ENCODE peak calls at places on chromosomes 4 and X, in ten cellular contexts. Z is CD8-positive, alpha-beta memory T cell; L is heart left ventricle; X is SJSA1; P is gastrocnemius medialis; R is kidney; A is endothelial cell of umbilical vein; Q is ovary; N is tibial artery; U is left ventricle myocardium inferior. I is an unnamed sample. For H3K4me1, the result is how much of the 10 kb centered on the place peaks cover.

GRCh38 chr4:73964862-73965611 is 16.8 kb downstream of the PF4 start:
- DNase-seq in Z (no peak), R (no peak), N (no peak), P (no peak), U (no peak), Q (no peak), A (peak), X (no peak), L (no peak), I (no peak)

GRCh38 chrX:39301041-39301440 is 499.8 kb downstream of the MID1IP1 start:
- DNase-seq in A (no peak), X (no peak), P (no peak), R (no peak), Z (no peak), L (no peak), N (no peak), U (no peak), Q (no peak), I (no peak)

GRCh38 chrX:22534643-22535042 is 261.9 kb downstream of the CBLL2 start:
- DNase-seq in P (peak), X (peak), Z (no peak), N (peak), U (peak), R (no peak), A (peak), Q (no peak), L (no peak), I (peak)

GRCh38 chrX:133246921-133247320 is 28.8 kb upstream of the TFDP3 start:
- DNase-seq in P (no peak), R (no peak), Z (no peak), N (no peak), U (no peak), L (no peak), Q (no peak), A (no peak), X (no peak), I (no peak)

GRCh38 chr4:76377922-76378321 is 43.0 kb downstream of the CCDC158 start:
- DNase-seq in R (no peak), U (no peak), N (no peak), Z (peak), L (no peak), X (no peak), P (no peak), A (peak), Q (no peak), I (no peak)

GRCh38 chr4:26493461-26493860 is 3.2 kb upstream of the CCKAR start:
- DNase-seq in R (no peak), N (no peak), U (no peak), L (no peak), Z (no peak), A (no peak), Q (no peak), P (no peak), X (no peak), I (no peak)

GRCh38 chr4:117986331-117986730 is 48.0 kb upstream of the NDST3 start:
- DNase-seq in U (no peak), A (no peak), L (no peak), N (no peak), R (no peak), Z (no peak), Q (no peak), X (no peak), P (no peak), I (no peak)

GRCh38 chrX:118528089-118528753 is 32.6 kb downstream of the DOCK11 start:
- DNase-seq in X (no peak), N (no peak), U (no peak), Z (peak), A (no peak), Q (no peak), L (no peak), P (no peak), R (no peak), I (no peak)

GRCh38 chr4:85565761-85566480 is 91.0 kb downstream of the ARHGAP24 start:
- DNase-seq in N (no peak), P (no peak), A (no peak), Q (no peak), Z (no peak), R (no peak), U (no peak), L (no peak), X (no peak), I (no peak)

GRCh38 chr4:133982533-133983224 is 218.9 kb downstream of the PABPC4L start:
- DNase-seq in P (no peak), R (no peak), X (no peak), U (no peak), L (no peak), A (no peak), N (no peak), Q (no peak), Z (no peak), I (no peak)

GRCh38 chr4:62644372-62644771 is 1444.2 kb downstream of the ADGRL3 start:
- DNase-seq in L (no peak), R (no peak), Q (no peak), Z (no peak), X (no peak), A (no peak), P (no peak), U (no peak), N (no peak), I (no peak)

GRCh38 chrX:48939417-48940228 is 17.8 kb downstream of the OTUD5 start:
- DNase-seq in N (no peak), Q (no peak), A (no peak), L (no peak), X (no peak), Z (no peak), U (no peak), R (no peak), P (no peak), I (no peak)

GRCh38 chr4:184968784-184969201 is 49.5 kb upstream of the HELT start:
- DNase-seq in X (no peak), L (peak), U (peak), N (no peak), R (peak), Z (no peak), Q (no peak), A (no peak), P (peak), I (no peak)

GRCh38 chr4:81997313-81997712 is 376.5 kb downstream of the HNRNPD start:
- DNase-seq in A (no peak), L (no peak), X (no peak), P (no peak), N (no peak), Q (no peak), R (no peak), Z (no peak), U (no peak), I (no peak)

GRCh38 chr4:156705291-156705690 is 266.3 kb downstream of the PDGFC start:
- DNase-seq in U (no peak), N (no peak), X (no peak), R (no peak), P (no peak), A (no peak), Z (no peak), L (no peak), Q (no peak), I (no peak)

GRCh38 chrX:8404958-8405357 is 59.7 kb upstream of the VCX3B start:
- DNase-seq in Z (no peak), A (no peak), X (no peak), P (no peak), N (no peak), L (no peak), U (no peak), Q (no peak), R (no peak), I (no peak)

GRCh38 chrX:150205011-150205410 is 158.1 kb upstream of the MAMLD1 start:
- DNase-seq in Q (no peak), L (no peak), P (peak), A (no peak), U (no peak), X (no peak), R (no peak), N (peak), Z (no peak), I (no peak)

DNA sequence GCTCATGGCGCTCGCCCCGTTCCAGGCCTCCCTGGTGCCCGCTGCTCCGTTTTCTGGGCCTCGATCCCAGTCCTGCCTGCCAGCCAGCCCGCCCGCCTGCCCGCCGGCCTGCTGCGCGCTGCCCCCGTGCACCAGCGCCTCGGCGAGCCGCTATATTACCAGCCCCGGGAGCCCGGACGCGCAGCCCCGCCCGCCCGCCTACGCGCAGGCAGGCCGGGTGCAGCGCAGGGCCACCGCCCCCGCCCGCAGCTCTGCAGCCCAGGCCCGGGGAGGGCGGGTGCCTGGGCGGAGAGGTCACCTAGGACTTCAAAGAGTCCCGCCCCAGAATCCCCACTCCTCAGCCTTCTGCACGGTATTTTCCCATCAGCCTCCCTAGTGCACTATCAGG is at the start of gene MAOB:
- DNase-seq in A (no peak), N (no peak), Q (peak), U (peak), L (peak), X (no peak), R (peak), Z (no peak), P (peak), I (peak)
- H3K27ac ChIP-seq in A (no peak), N (peak), Q (peak), U (peak), L (no peak), X (no peak), R (peak), Z (no peak), P (peak), I (peak)

DNA sequence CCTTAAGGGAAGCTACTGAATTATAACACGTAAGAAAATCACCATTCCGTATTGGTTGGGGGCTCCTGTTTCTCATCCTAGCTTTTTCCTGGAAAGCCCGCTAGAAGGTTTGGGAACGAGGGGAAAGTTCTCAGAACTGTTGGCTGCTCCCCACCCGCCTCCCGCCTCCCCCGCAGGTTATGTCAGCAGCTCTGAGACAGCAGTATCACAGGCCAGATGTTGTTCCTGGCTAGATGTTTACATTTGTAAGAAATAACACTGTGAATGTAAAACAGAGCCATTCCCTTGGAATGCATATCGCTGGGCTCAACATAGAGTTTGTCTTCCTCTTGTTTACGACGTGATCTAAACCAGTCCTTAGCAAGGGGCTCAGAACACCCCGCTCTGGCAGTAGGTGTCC is 7.1 kb upstream of the MSANTD1 start:
- DNase-seq in L (no peak), R (no peak), X (no peak), Q (peak), A (no peak), N (no peak), U (no peak), P (no peak), Z (no peak), I (peak)
- H3K4me1 ChIP-seq in L (under half), R (under half), X (under half), Q (under half), A (under half), N (under half), U (under half), P (under half), Z (under half), I (under half)

DNA sequence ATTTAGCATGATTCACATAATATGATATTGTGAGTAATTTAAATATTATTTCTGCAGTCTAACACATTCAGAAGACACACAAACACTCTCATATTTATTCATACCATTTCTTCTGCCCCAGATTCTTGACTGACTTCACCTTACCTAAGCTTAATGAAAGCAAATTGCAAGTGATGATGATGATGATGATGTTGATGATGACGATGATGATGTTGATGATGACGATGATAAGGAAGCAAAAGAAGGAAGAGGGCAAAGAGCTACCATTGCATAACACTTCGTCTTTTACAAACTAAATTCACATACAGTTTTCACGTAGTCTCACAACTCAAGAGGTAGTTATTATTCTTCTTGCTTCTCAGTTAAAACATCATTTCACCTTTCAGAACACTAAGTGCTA is 404.7 kb downstream of the NAF1 start:
- DNase-seq in U (no peak), L (no peak), A (no peak), P (no peak), R (no peak), Z (no peak), X (no peak), Q (no peak), N (no peak), I (no peak)
- H3K27ac ChIP-seq in U (no peak), L (no peak), A (no peak), P (no peak), R (no peak), Z (no peak), X (no peak), Q (no peak), N (no peak), I (no peak)

DNA sequence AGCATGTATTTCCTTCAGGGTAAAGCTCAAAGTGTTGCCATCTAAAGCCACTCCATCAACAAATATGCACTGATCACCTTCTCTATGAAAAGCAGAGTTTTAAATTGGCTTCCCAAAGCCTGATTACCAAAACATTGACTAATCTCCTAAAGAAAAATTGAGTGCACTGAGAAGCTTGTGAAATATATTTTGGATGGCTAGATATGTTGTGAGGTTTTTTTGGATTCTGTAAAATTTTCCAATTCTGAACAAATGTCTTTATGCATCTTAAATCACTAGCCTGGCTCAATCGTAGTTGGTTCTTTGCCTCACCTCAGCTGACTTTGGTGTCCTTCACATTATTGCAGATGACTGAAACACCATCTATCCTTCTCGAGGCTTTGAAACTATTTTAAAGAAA is 14.9 kb upstream of the EXOSC9 start:
- DNase-seq in N (no peak), Z (no peak), U (no peak), A (no peak), Q (no peak), P (no peak), L (no peak), X (no peak), R (no peak), I (no peak)
- H3K4me1 ChIP-seq in N (under half), Z (under half), U (under half), A (under half), Q (under half), P (under half), L (under half), X (half or more), R (under half), I (under half)

DNA sequence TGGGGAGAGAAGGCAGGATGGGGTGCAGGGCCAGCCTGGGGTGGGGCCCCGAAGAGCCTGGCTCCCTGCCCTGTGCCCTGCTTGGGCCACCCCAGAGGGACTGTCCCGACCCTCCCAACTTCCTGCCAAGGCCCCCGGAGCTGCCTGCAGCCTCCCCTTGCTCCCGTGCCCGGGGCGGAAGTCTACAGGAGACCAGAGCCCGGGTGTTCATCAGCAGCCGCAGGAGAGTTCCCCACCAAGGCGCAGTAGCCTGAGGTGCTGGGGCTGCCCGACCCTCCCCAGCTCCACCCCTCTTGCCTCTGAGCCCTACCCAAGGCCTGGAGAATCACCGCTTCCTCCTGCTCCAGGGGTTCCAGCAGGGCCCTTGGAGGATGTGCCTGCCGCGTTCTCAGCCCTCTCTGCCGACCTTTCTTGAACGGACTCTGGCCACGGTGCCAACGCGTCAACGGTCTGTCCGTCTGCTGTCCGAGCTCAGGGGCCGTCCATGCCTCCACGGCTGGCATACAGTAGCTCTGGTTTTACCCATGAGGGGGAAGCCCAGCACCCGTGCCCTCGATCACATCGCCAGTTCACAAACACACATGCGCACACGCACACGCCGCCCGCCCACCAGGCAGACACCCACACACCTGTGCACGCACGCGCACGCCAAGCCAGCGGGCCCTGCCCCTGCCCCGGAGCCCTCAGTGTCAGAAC is 36.0 kb upstream of the SPON2 start:
- DNase-seq in N (peak), R (peak), A (no peak), Q (peak), P (peak), Z (no peak), L (peak), U (peak), X (no peak), I (no peak)
- H3K27ac ChIP-seq in N (peak), R (peak), A (no peak), Q (no peak), P (peak), Z (no peak), L (peak), U (peak), X (no peak), I (peak)

GRCh38 chr4:1297456-1298325 is 8.0 kb downstream of the MAEA start:
- DNase-seq in L (peak), U (no peak), X (no peak), Q (no peak), A (no peak), Z (peak), N (no peak), R (peak), P (no peak), I (no peak)

GRCh38 chr4:1295405-1296055 is 5.8 kb downstream of the MAEA start:
- DNase-seq in Q (no peak), A (no peak), P (no peak), R (peak), U (no peak), X (no peak), N (no peak), L (no peak), Z (no peak), I (no peak)

GRCh38 chr4:1296324-1297022 is 6.8 kb downstream of the MAEA start:
- DNase-seq in Q (no peak), R (peak), A (no peak), Z (no peak), U (no peak), N (no peak), P (no peak), L (no peak), X (no peak), I (no peak)

GRCh38 chr4:1298461-1298860 is 8.8 kb downstream of the MAEA start:
- DNase-seq in N (no peak), P (no peak), L (no peak), R (peak), U (no peak), Q (no peak), Z (no peak), A (no peak), X (no peak), I (no peak)

DNA sequence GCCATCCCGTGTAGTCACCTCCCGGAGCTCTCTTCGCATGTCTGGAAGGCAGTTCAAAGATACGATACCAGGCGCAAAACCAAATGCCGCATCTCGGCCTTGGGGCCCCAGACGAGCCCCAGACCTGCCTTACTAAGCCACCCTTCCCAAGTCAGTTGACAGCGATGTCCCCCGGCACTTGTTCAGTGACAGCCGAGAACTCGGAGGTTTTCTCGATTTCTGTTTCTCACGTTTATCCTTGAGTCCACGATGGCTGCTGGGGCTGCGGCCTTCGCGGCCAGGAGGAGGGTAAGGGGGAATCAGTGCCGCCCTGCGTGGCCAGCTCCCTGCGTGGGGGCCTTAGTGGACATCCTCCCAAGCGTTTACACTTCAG is 7.3 kb downstream of the MAEA start:
- DNase-seq in R (peak), X (no peak), N (no peak), Z (no peak), L (no peak), A (no peak), P (no peak), U (no peak), Q (no peak), I (no peak)
- H3K4me1 ChIP-seq in R (under half), X (under half), N (under half), Z (under half), L (under half), A (under half), P (half or more), U (half or more), Q (under half), I (under half)

GRCh38 chr4:168522829-168523228 is 26.0 kb downstream of the PALLD start:
- DNase-seq in X (no peak), N (no peak), R (no peak), Z (no peak), L (no peak), P (no peak), A (no peak), U (no peak), Q (no peak), I (no peak)

GRCh38 chr4:168521736-168522135 is 24.9 kb downstream of the PALLD start:
- DNase-seq in Q (no peak), L (no peak), N (no peak), A (no peak), P (no peak), X (no peak), Z (no peak), U (no peak), R (no peak), I (no peak)

GRCh38 chr4:168524897-168525296 is 28.0 kb downstream of the PALLD start:
- DNase-seq in U (no peak), Q (no peak), X (no peak), N (no peak), R (no peak), Z (no peak), L (no peak), P (no peak), A (no peak), I (no peak)

GRCh38 chr4:168522371-168522770 is 25.5 kb downstream of the PALLD start:
- DNase-seq in P (no peak), R (no peak), A (no peak), X (no peak), U (no peak), L (no peak), Z (no peak), N (no peak), Q (no peak), I (no peak)

DNA sequence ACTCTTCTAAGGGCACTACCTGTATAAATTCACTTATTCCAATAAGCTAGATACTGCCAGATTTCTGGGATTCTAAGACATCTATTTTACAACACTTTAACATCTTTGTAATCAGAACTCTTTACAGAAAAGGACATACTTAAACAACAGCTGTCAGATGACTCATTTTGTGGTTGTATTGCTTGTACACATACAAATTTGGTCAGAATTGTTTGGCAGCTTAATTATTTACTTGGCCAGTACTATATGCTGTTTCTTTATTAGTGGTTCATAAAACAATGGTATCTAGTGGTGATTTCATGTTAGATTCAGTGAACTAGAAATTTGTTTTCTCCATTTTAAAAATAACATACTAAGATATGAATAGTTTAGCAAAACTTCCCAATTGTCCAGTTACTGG is 27.2 kb downstream of the PALLD start:
- DNase-seq in N (no peak), L (no peak), Q (no peak), R (no peak), P (no peak), Z (no peak), X (no peak), U (no peak), A (peak), I (no peak)
- H3K27ac ChIP-seq in N (no peak), L (no peak), Q (no peak), R (no peak), P (peak), Z (no peak), X (peak), U (peak), A (no peak), I (no peak)